ENCODE peak calls at places on chromosome 10, in eight cellular contexts. One of them, this sample, is unnamed.
A peak's percentile ranks its signal among the peaks of the same experiment; 100 is the strongest.

GRCh38 chr10:59808896-59809643 is 55.8 kb upstream of the MRLN start:
- DNase-seq in RKO: peak; percentile 70
- DNase-seq in memory B cell: peak; percentile 46
- DNase-seq in stimulated activated CD4-positive, alpha-beta T cell treated with anti-CD3 and anti-CD28 coated beads, TNF-alpha, amount 100 ng/mL, for 48 hours: peak; percentile 52
- DNase-seq in HTR-8/SVneo: peak; percentile 42
- DNase-seq in mesenchymal stem cell: peak; percentile 60
- DNase-seq in fibroblast of gingiva: peak; percentile 21
- DNase-seq in SHP77: peak; percentile 3
- DNase-seq in this sample: peak; percentile 71

GRCh38 chr10:30705625-30706149 is 76.1 kb upstream of the LYZL2 start:
- DNase-seq in RKO: no peak
- DNase-seq in memory B cell: peak; percentile 24
- DNase-seq in stimulated activated CD4-positive, alpha-beta T cell treated with anti-CD3 and anti-CD28 coated beads, TNF-alpha, amount 100 ng/mL, for 48 hours: no peak
- DNase-seq in HTR-8/SVneo: no peak
- DNase-seq in mesenchymal stem cell: no peak
- DNase-seq in fibroblast of gingiva: no peak
- DNase-seq in SHP77: no peak
- DNase-seq in this sample: no peak

GRCh38 chr10:99532687-99533495 is at the start of gene NKX2-3:
- DNase-seq in RKO: no peak
- DNase-seq in memory B cell: peak; percentile 27
- DNase-seq in stimulated activated CD4-positive, alpha-beta T cell treated with anti-CD3 and anti-CD28 coated beads, TNF-alpha, amount 100 ng/mL, for 48 hours: peak; percentile 48
- DNase-seq in HTR-8/SVneo: peak; percentile 89
- DNase-seq in mesenchymal stem cell: peak; percentile 99
- DNase-seq in fibroblast of gingiva: no peak
- DNase-seq in SHP77: no peak
- DNase-seq in this sample: peak; percentile 40

GRCh38 chr10:110501142-110501937 is 3.6 kb downstream of the DUSP5 start:
- DNase-seq in RKO: peak; percentile 99
- DNase-seq in memory B cell: no peak
- DNase-seq in stimulated activated CD4-positive, alpha-beta T cell treated with anti-CD3 and anti-CD28 coated beads, TNF-alpha, amount 100 ng/mL, for 48 hours: peak; percentile 38
- DNase-seq in HTR-8/SVneo: peak; percentile 74
- DNase-seq in mesenchymal stem cell: peak; percentile 97
- DNase-seq in fibroblast of gingiva: peak; percentile 89
- DNase-seq in SHP77: no peak
- DNase-seq in this sample: peak; percentile 92

GRCh38 chr10:48450233-48450810 is 143.8 kb downstream of the MAPK8 start:
- DNase-seq in RKO: no peak
- DNase-seq in memory B cell: no peak
- DNase-seq in stimulated activated CD4-positive, alpha-beta T cell treated with anti-CD3 and anti-CD28 coated beads, TNF-alpha, amount 100 ng/mL, for 48 hours: no peak
- DNase-seq in HTR-8/SVneo: no peak
- DNase-seq in mesenchymal stem cell: no peak
- DNase-seq in fibroblast of gingiva: no peak
- DNase-seq in SHP77: no peak
- DNase-seq in this sample: no peak

GRCh38 chr10:71741671-71742070 is 22.1 kb upstream of the C10orf105 start:
- DNase-seq in RKO: no peak
- DNase-seq in memory B cell: no peak
- DNase-seq in stimulated activated CD4-positive, alpha-beta T cell treated with anti-CD3 and anti-CD28 coated beads, TNF-alpha, amount 100 ng/mL, for 48 hours: no peak
- DNase-seq in HTR-8/SVneo: no peak
- DNase-seq in mesenchymal stem cell: no peak
- DNase-seq in fibroblast of gingiva: no peak
- DNase-seq in SHP77: no peak
- DNase-seq in this sample: no peak

GRCh38 chr10:12782537-12782936 is 219.0 kb downstream of the CCDC3 start:
- DNase-seq in RKO: peak; percentile 78
- DNase-seq in memory B cell: peak; percentile 18
- DNase-seq in stimulated activated CD4-positive, alpha-beta T cell treated with anti-CD3 and anti-CD28 coated beads, TNF-alpha, amount 100 ng/mL, for 48 hours: peak; percentile 9
- DNase-seq in HTR-8/SVneo: peak; percentile 58
- DNase-seq in mesenchymal stem cell: peak; percentile 54
- DNase-seq in fibroblast of gingiva: no peak
- DNase-seq in SHP77: no peak
- DNase-seq in this sample: peak; percentile 58

GRCh38 chr10:110634527-110635209 is 9.5 kb upstream of the RBM20 start:
- DNase-seq in RKO: no peak
- DNase-seq in memory B cell: no peak
- DNase-seq in stimulated activated CD4-positive, alpha-beta T cell treated with anti-CD3 and anti-CD28 coated beads, TNF-alpha, amount 100 ng/mL, for 48 hours: no peak
- DNase-seq in HTR-8/SVneo: no peak
- DNase-seq in mesenchymal stem cell: no peak
- DNase-seq in fibroblast of gingiva: no peak
- DNase-seq in SHP77: peak; percentile 84
- DNase-seq in this sample: no peak

GRCh38 chr10:11331706-11332105 is 279.7 kb downstream of the USP6NL start:
- DNase-seq in RKO: no peak
- DNase-seq in memory B cell: no peak
- DNase-seq in stimulated activated CD4-positive, alpha-beta T cell treated with anti-CD3 and anti-CD28 coated beads, TNF-alpha, amount 100 ng/mL, for 48 hours: no peak
- DNase-seq in HTR-8/SVneo: no peak
- DNase-seq in mesenchymal stem cell: no peak
- DNase-seq in fibroblast of gingiva: no peak
- DNase-seq in SHP77: no peak
- DNase-seq in this sample: peak; percentile 48

GRCh38 chr10:106897631-106898161 is 266.8 kb downstream of the SORCS1 start:
- DNase-seq in RKO: no peak
- DNase-seq in memory B cell: no peak
- DNase-seq in stimulated activated CD4-positive, alpha-beta T cell treated with anti-CD3 and anti-CD28 coated beads, TNF-alpha, amount 100 ng/mL, for 48 hours: no peak
- DNase-seq in HTR-8/SVneo: no peak
- DNase-seq in mesenchymal stem cell: no peak
- DNase-seq in fibroblast of gingiva: no peak
- DNase-seq in SHP77: no peak
- DNase-seq in this sample: no peak

GRCh38 chr10:11272915-11273389 is 255.3 kb downstream of the CELF2 start:
- DNase-seq in RKO: no peak
- DNase-seq in memory B cell: no peak
- DNase-seq in stimulated activated CD4-positive, alpha-beta T cell treated with anti-CD3 and anti-CD28 coated beads, TNF-alpha, amount 100 ng/mL, for 48 hours: peak; percentile 52
- DNase-seq in HTR-8/SVneo: no peak
- DNase-seq in mesenchymal stem cell: no peak
- DNase-seq in fibroblast of gingiva: no peak
- DNase-seq in SHP77: no peak
- DNase-seq in this sample: no peak

GRCh38 chr10:70901276-70901878 is 13.0 kb upstream of the PCBD1 start:
- DNase-seq in RKO: no peak
- DNase-seq in memory B cell: no peak
- DNase-seq in stimulated activated CD4-positive, alpha-beta T cell treated with anti-CD3 and anti-CD28 coated beads, TNF-alpha, amount 100 ng/mL, for 48 hours: no peak
- DNase-seq in HTR-8/SVneo: no peak
- DNase-seq in mesenchymal stem cell: no peak
- DNase-seq in fibroblast of gingiva: no peak
- DNase-seq in SHP77: no peak
- DNase-seq in this sample: no peak

GRCh38 chr10:119521443-119522204 is 20.9 kb downstream of the RGS10 start:
- DNase-seq in RKO: peak; percentile 79
- DNase-seq in memory B cell: no peak
- DNase-seq in stimulated activated CD4-positive, alpha-beta T cell treated with anti-CD3 and anti-CD28 coated beads, TNF-alpha, amount 100 ng/mL, for 48 hours: no peak
- DNase-seq in HTR-8/SVneo: peak; percentile 65
- DNase-seq in mesenchymal stem cell: peak; percentile 87
- DNase-seq in fibroblast of gingiva: peak; percentile 31
- DNase-seq in SHP77: no peak
- DNase-seq in this sample: peak; percentile 59

GRCh38 chr10:110457851-110458582 is 39.7 kb upstream of the DUSP5 start:
- DNase-seq in RKO: no peak
- DNase-seq in memory B cell: no peak
- DNase-seq in stimulated activated CD4-positive, alpha-beta T cell treated with anti-CD3 and anti-CD28 coated beads, TNF-alpha, amount 100 ng/mL, for 48 hours: no peak
- DNase-seq in HTR-8/SVneo: no peak
- DNase-seq in mesenchymal stem cell: no peak
- DNase-seq in fibroblast of gingiva: no peak
- DNase-seq in SHP77: no peak
- DNase-seq in this sample: peak; percentile 14

GRCh38 chr10:4190876-4191275 is 405.9 kb upstream of the KLF6 start:
- DNase-seq in RKO: no peak
- DNase-seq in memory B cell: no peak
- DNase-seq in stimulated activated CD4-positive, alpha-beta T cell treated with anti-CD3 and anti-CD28 coated beads, TNF-alpha, amount 100 ng/mL, for 48 hours: no peak
- DNase-seq in HTR-8/SVneo: no peak
- DNase-seq in mesenchymal stem cell: no peak
- DNase-seq in fibroblast of gingiva: no peak
- DNase-seq in SHP77: no peak
- DNase-seq in this sample: no peak

GRCh38 chr10:12605580-12606405 is 256.4 kb downstream of the CAMK1D start:
- DNase-seq in RKO: no peak
- DNase-seq in memory B cell: peak; percentile 42
- DNase-seq in stimulated activated CD4-positive, alpha-beta T cell treated with anti-CD3 and anti-CD28 coated beads, TNF-alpha, amount 100 ng/mL, for 48 hours: peak; percentile 26
- DNase-seq in HTR-8/SVneo: peak; percentile 35
- DNase-seq in mesenchymal stem cell: peak; percentile 57
- DNase-seq in fibroblast of gingiva: peak; percentile 91
- DNase-seq in SHP77: peak; percentile 90
- DNase-seq in this sample: no peak

GRCh38 chr10:74921744-74922143 is 95.3 kb downstream of the KAT6B start:
- DNase-seq in RKO: no peak
- DNase-seq in memory B cell: no peak
- DNase-seq in stimulated activated CD4-positive, alpha-beta T cell treated with anti-CD3 and anti-CD28 coated beads, TNF-alpha, amount 100 ng/mL, for 48 hours: no peak
- DNase-seq in HTR-8/SVneo: no peak
- DNase-seq in mesenchymal stem cell: no peak
- DNase-seq in fibroblast of gingiva: no peak
- DNase-seq in SHP77: no peak
- DNase-seq in this sample: no peak